ENCODE peak calls at places on chromosome 18, in seven cellular contexts. I is fibroblast of lung, Q is WERI-Rb-1, K is A549, X is psoas muscle, F is AG10803, A is GM23338. V is an unnamed sample.

GRCh38 chr18:75546964-75547363 is 119.5 kb upstream of the SMIM21 start:
- DNase-seq in I (no peak), Q (no peak), K (no peak), X (no peak), F (no peak), A (peak; percentile 24), V (no peak)

GRCh38 chr18:33495278-33495677 is 54.8 kb upstream of the CCDC178 start:
- DNase-seq in I (peak; percentile 56), Q (peak; percentile 46), K (no peak), X (no peak), F (peak; percentile 1), A (peak; percentile 82), V (no peak)

GRCh38 chr18:32072321-32072720 is 19.4 kb upstream of the RNF138 start:
- DNase-seq in I (no peak), Q (no peak), K (peak; percentile 28), X (no peak), F (no peak), A (peak; percentile 16), V (no peak)

GRCh38 chr18:3664563-3665178 is 214.7 kb downstream of the TGIF1 start:
- DNase-seq in I (peak; percentile 50), Q (no peak), K (no peak), X (no peak), F (no peak), A (peak; percentile 51), V (no peak)

GRCh38 chr18:48904086-48904485 is 46.7 kb downstream of the SMAD7 start:
- DNase-seq in I (no peak), Q (no peak), K (no peak), X (no peak), F (no peak), A (no peak), V (no peak)

GRCh38 chr18:6397931-6398566 is 16.7 kb downstream of the L3MBTL4 start:
- DNase-seq in I (no peak), Q (no peak), K (no peak), X (no peak), F (no peak), A (peak; percentile 11), V (no peak)

GRCh38 chr18:69186162-69186561 is 214.5 kb upstream of the DOK6 start:
- DNase-seq in I (no peak), Q (no peak), K (no peak), X (no peak), F (no peak), A (no peak), V (no peak)

GRCh38 chr18:76686737-76687231 is 135.6 kb upstream of the ZNF236 start:
- DNase-seq in I (peak; percentile 72), Q (peak; percentile 78), K (peak; percentile 49), X (peak; percentile 73), F (peak; percentile 65), A (peak; percentile 76), V (peak; percentile 64)

GRCh38 chr18:27665264-27665799 is 480.2 kb upstream of the CHST9 start:
- DNase-seq in I (peak; percentile 7), Q (no peak), K (no peak), X (no peak), F (no peak), A (peak; percentile 69), V (no peak)

GRCh38 chr18:31010601-31011000 is 31.9 kb downstream of the DSC3 start:
- DNase-seq in I (peak; percentile 33), Q (no peak), K (no peak), X (no peak), F (no peak), A (no peak), V (no peak)

GRCh38 chr18:23365602-23366001 is 87.5 kb upstream of the RIOK3 start:
- DNase-seq in I (peak; percentile 78), Q (no peak), K (no peak), X (no peak), F (peak; percentile 78), A (no peak), V (no peak)

GRCh38 chr18:58221060-58221725 is 177.2 kb downstream of the NEDD4L start:
- DNase-seq in I (peak; percentile 98), Q (no peak), K (peak; percentile 71), X (no peak), F (peak; percentile 25), A (peak; percentile 72), V (peak; percentile 58)

GRCh38 chr18:13612111-13612997 is 114.0 kb downstream of the FAM210A start:
- DNase-seq in I (no peak), Q (no peak), K (no peak), X (no peak), F (no peak), A (no peak), V (peak; percentile 97)

GRCh38 chr18:74196220-74197119 is 48.1 kb downstream of the TIMM21 start:
- DNase-seq in I (peak; percentile 39), Q (peak; percentile 52), K (peak; percentile 77), X (no peak), F (peak; percentile 46), A (peak; percentile 74), V (peak; percentile 34)

GRCh38 chr18:28581503-28582169 is 404.7 kb upstream of the CDH2 start:
- DNase-seq in I (peak; percentile 63), Q (no peak), K (no peak), X (no peak), F (no peak), A (peak; percentile 11), V (no peak)

GRCh38 chr18:59950215-59950944 is 50.6 kb downstream of the PMAIP1 start:
- DNase-seq in I (peak; percentile 59), Q (no peak), K (no peak), X (no peak), F (peak; percentile 13), A (no peak), V (no peak)

GRCh38 chr18:31603335-31603734 is 11.7 kb downstream of the TTR start:
- DNase-seq in I (peak; percentile 73), Q (no peak), K (no peak), X (no peak), F (peak; percentile 5), A (no peak), V (no peak)

GRCh38 chr18:68763082-68763481 is 34.8 kb upstream of the CCDC102B start:
- DNase-seq in I (peak; percentile 44), Q (no peak), K (no peak), X (no peak), F (no peak), A (no peak), V (no peak)

GRCh38 chr18:45626330-45627203 is 11.3 kb downstream of the SLC14A2 start:
- DNase-seq in I (peak; percentile 75), Q (no peak), K (no peak), X (no peak), F (peak; percentile 61), A (peak; percentile 78), V (no peak)

GRCh38 chr18:59220784-59221765 is 1.1 kb downstream of the GRP start:
- DNase-seq in I (no peak), Q (peak; percentile 53), K (no peak), X (no peak), F (no peak), A (peak; percentile 48), V (no peak)

GRCh38 chr18:69882965-69883668 is 64.6 kb downstream of the CD226 start:
- DNase-seq in I (no peak), Q (no peak), K (no peak), X (no peak), F (no peak), A (no peak), V (no peak)

DNA sequence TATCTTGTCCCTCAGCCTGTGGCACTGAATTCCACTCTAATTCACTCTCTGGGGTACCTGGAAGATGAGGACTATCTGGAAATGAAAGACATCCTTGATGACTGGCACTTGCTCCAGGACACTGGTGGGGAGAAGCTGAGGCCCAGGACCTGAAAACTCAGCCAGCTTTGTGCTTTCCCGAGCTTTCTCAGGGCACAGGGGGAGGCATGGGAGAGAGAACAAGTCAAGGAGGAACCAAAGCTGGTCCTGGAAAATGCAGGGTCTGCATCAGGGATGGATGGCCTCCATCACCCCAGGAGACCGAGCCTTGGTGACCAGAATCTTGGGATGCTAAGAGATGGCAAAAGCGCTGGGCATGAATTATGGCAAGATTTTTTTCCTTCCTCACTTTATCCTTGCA is 65.1 kb downstream of the MAPK4 start:
- DNase-seq in I (no peak), Q (no peak), K (no peak), X (no peak), F (no peak), A (no peak), V (no peak)
- TF ChIP-seq CTCF in I (no peak), Q (no peak), K (no peak), X (no peak), F (no peak), A (no peak), V (no peak)

GRCh38 chr18:11851156-11852047 is at the start of gene CHMP1B:
- DNase-seq in I (peak; percentile 98), Q (peak; percentile 95), K (peak; percentile 46), X (peak; percentile 99), F (peak; percentile 96), A (peak; percentile 99), V (peak; percentile 98)

GRCh38 chr18:11850821-11851155 is 425 bp upstream of the CHMP1B start:
- DNase-seq in I (no peak), Q (no peak), K (no peak), X (no peak), F (peak; percentile 80), A (peak; percentile 48), V (no peak)

GRCh38 chr18:11847811-11848210 is 3.4 kb upstream of the CHMP1B start:
- DNase-seq in I (no peak), Q (no peak), K (no peak), X (no peak), F (no peak), A (no peak), V (no peak)

GRCh38 chr18:11849845-11850747 is 1.1 kb upstream of the CHMP1B start:
- DNase-seq in I (peak; percentile 96), Q (peak; percentile 35), K (peak; percentile 36), X (peak; percentile 89), F (peak; percentile 94), A (peak; percentile 54), V (peak; percentile 47)

GRCh38 chr18:11849279-11849678 is 1.9 kb upstream of the CHMP1B start:
- DNase-seq in I (no peak), Q (no peak), K (no peak), X (no peak), F (no peak), A (no peak), V (no peak)
- H3K4me3 ChIP-seq in I (no peak overlapping the region), Q (no peak overlapping the region), K (peak overlapping the region; percentile 78), X (peak overlapping the region; percentile 91), F (no peak overlapping the region), A (no peak overlapping the region), V (no peak overlapping the region)

GRCh38 chr18:50569930-50570329 is 10.0 kb downstream of the MAPK4 start:
- DNase-seq in I (no peak), Q (no peak), K (no peak), X (no peak), F (no peak), A (peak; percentile 28), V (no peak)

GRCh38 chr18:50578030-50578429 is 18.1 kb downstream of the MAPK4 start:
- DNase-seq in I (no peak), Q (no peak), K (no peak), X (no peak), F (no peak), A (no peak), V (no peak)

GRCh38 chr18:50571606-50572005 is 11.7 kb downstream of the MAPK4 start:
- DNase-seq in I (no peak), Q (no peak), K (no peak), X (no peak), F (no peak), A (no peak), V (no peak)

GRCh38 chr18:50578651-50579050 is 18.8 kb downstream of the MAPK4 start:
- DNase-seq in I (no peak), Q (no peak), K (peak; percentile 13), X (no peak), F (no peak), A (no peak), V (no peak)

GRCh38 chr18:50573679-50574078 is 13.8 kb downstream of the MAPK4 start:
- DNase-seq in I (no peak), Q (no peak), K (no peak), X (no peak), F (no peak), A (peak; percentile 43), V (no peak)
- TF ChIP-seq CTCF in I (peak; percentile 11), Q (no peak), K (no peak), X (peak; percentile 5), F (peak; percentile 9), A (peak; percentile 40), V (no peak)

GRCh38 chr18:54129448-54130134 is 94.9 kb downstream of the MBD2 start:
- DNase-seq in I (no peak), Q (no peak), K (no peak), X (no peak), F (peak; percentile 64), A (no peak), V (no peak)
- H3K4me3 ChIP-seq in I (no peak overlapping the region), Q (no peak overlapping the region), K (no peak overlapping the region), X (no peak overlapping the region), F (no peak overlapping the region), A (no peak overlapping the region), V (no peak overlapping the region)